ENCODE peak calls at places on chromosomes 6 and 20, in seven cellular contexts. One of them, this sample, is unnamed.

GRCh38 chr6:79832723-79833122 is 114.6 kb downstream of the ELOVL4 start:
- DNase-seq in lower lobe of right lung: no peak
- DNase-seq in GM03348: no peak
- DNase-seq in fibroblast of mammary gland: no peak
- DNase-seq in CD8-positive, alpha-beta T cell: no peak
- DNase-seq in tibial artery: no peak
- DNase-seq in NCI-H1417: no peak
- DNase-seq in this sample: no peak

GRCh38 chr6:153401751-153402150 is 270.7 kb upstream of the RGS17 start:
- DNase-seq in CD8-positive, alpha-beta T cell: no peak
- DNase-seq in tibial artery: no peak
- DNase-seq in GM03348: no peak
- DNase-seq in NCI-H1417: no peak
- DNase-seq in lower lobe of right lung: no peak
- DNase-seq in fibroblast of mammary gland: no peak
- DNase-seq in this sample: no peak

GRCh38 chr6:32439708-32440214 is at the start of gene HLA-DRA:
- DNase-seq in fibroblast of mammary gland: peak
- DNase-seq in NCI-H1417: no peak
- DNase-seq in GM03348: peak
- DNase-seq in lower lobe of right lung: no peak
- DNase-seq in tibial artery: no peak
- DNase-seq in CD8-positive, alpha-beta T cell: peak
- DNase-seq in this sample: peak

GRCh38 chr6:85390105-85390728 is 59.7 kb upstream of the NT5E start:
- DNase-seq in GM03348: peak
- DNase-seq in tibial artery: no peak
- DNase-seq in fibroblast of mammary gland: peak
- DNase-seq in CD8-positive, alpha-beta T cell: no peak
- DNase-seq in lower lobe of right lung: no peak
- DNase-seq in NCI-H1417: no peak
- DNase-seq in this sample: no peak

GRCh38 chr6:121597654-121598053 is 162.2 kb downstream of the GJA1 start:
- DNase-seq in tibial artery: no peak
- DNase-seq in GM03348: peak
- DNase-seq in CD8-positive, alpha-beta T cell: no peak
- DNase-seq in NCI-H1417: no peak
- DNase-seq in fibroblast of mammary gland: peak
- DNase-seq in lower lobe of right lung: no peak
- DNase-seq in this sample: no peak

GRCh38 chr6:160035693-160036330 is 66.9 kb downstream of the IGF2R start:
- DNase-seq in NCI-H1417: no peak
- DNase-seq in CD8-positive, alpha-beta T cell: no peak
- DNase-seq in tibial artery: no peak
- DNase-seq in GM03348: no peak
- DNase-seq in fibroblast of mammary gland: peak
- DNase-seq in lower lobe of right lung: no peak
- DNase-seq in this sample: no peak

GRCh38 chr6:63904844-63905243 is 269.2 kb downstream of the PHF3 start:
- DNase-seq in CD8-positive, alpha-beta T cell: no peak
- DNase-seq in fibroblast of mammary gland: peak
- DNase-seq in GM03348: peak
- DNase-seq in tibial artery: no peak
- DNase-seq in NCI-H1417: no peak
- DNase-seq in lower lobe of right lung: no peak
- DNase-seq in this sample: no peak

GRCh38 chr20:21559305-21559704 is 45.4 kb upstream of the NKX2-2 start:
- DNase-seq in lower lobe of right lung: no peak
- DNase-seq in fibroblast of mammary gland: no peak
- DNase-seq in tibial artery: no peak
- DNase-seq in GM03348: no peak
- DNase-seq in NCI-H1417: no peak
- DNase-seq in CD8-positive, alpha-beta T cell: no peak
- DNase-seq in this sample: no peak

GRCh38 chr6:106964954-106965353 is 9.6 kb downstream of the CD24 start:
- DNase-seq in lower lobe of right lung: no peak
- DNase-seq in CD8-positive, alpha-beta T cell: no peak
- DNase-seq in NCI-H1417: no peak
- DNase-seq in tibial artery: no peak
- DNase-seq in GM03348: no peak
- DNase-seq in fibroblast of mammary gland: no peak
- DNase-seq in this sample: no peak

This sample was measured in NCI-H526.